ENCODE peak calls at places on chromosomes 13 and 19, in four cellular contexts. D is AG08396, X is WTC11, B is cortex of kidney. T is an unnamed sample.

GRCh38 chr13:95248953-95249352 is 52.3 kb downstream of the ABCC4 start:
- DNase-seq in D (no peak), X (no peak), B (no peak), T (no peak)

GRCh38 chr13:80361883-80362327 is 21.0 kb upstream of the SPRY2 start:
- DNase-seq in D (no peak), X (no peak), B (no peak), T (peak)

GRCh38 chr19:13689050-13689449 is 75.3 kb upstream of the MRI1 start:
- DNase-seq in D (peak), X (peak), B (no peak), T (peak)

GRCh38 chr13:71828117-71828516 is 38.9 kb downstream of the DACH1 start:
- DNase-seq in D (no peak), X (no peak), B (no peak), T (no peak)

GRCh38 chr19:48249502-48250014 is 6.2 kb downstream of the CARD8 start:
- DNase-seq in D (no peak), X (no peak), B (no peak), T (no peak)

GRCh38 chr13:106033634-106034033 is 501.8 kb downstream of the EFNB2 start:
- DNase-seq in D (peak), X (no peak), B (no peak), T (no peak)

GRCh38 chr19:51501594-51502263 is at the start of gene SIGLEC12:
- DNase-seq in D (no peak), X (no peak), B (no peak), T (no peak)

GRCh38 chr19:4878491-4878968 is 11.1 kb upstream of the PLIN3 start:
- DNase-seq in D (peak), X (peak), B (no peak), T (peak)

GRCh38 chr19:35090160-35090794 is 25.3 kb upstream of the FXYD3 start:
- DNase-seq in D (peak), X (peak), B (no peak), T (peak)

GRCh38 chr19:29505034-29505824 is 20.6 kb upstream of the VSTM2B start:
- DNase-seq in D (no peak), X (no peak), B (no peak), T (peak)

GRCh38 chr13:108728370-108728769 is 99.0 kb downstream of the MYO16 start:
- DNase-seq in D (no peak), X (peak), B (no peak), T (peak)

GRCh38 chr19:40599331-40600085 is 1.7 kb upstream of the LTBP4 start:
- DNase-seq in D (no peak), X (no peak), B (no peak), T (peak)

GRCh38 chr19:954272-954671 is 28.4 kb downstream of the ARID3A start:
- DNase-seq in D (no peak), X (no peak), B (no peak), T (no peak)

GRCh38 chr13:102136735-102137296 is 265.0 kb downstream of the FGF14 start:
- DNase-seq in D (no peak), X (no peak), B (no peak), T (no peak)

GRCh38 chr19:5718579-5719273 is 1.2 kb downstream of the LONP1 start:
- DNase-seq in D (peak), X (no peak), B (no peak), T (no peak)

GRCh38 chr19:30425885-30426838 is 54.0 kb downstream of the ZNF536 start:
- DNase-seq in D (no peak), X (no peak), B (no peak), T (no peak)

GRCh38 chr19:2603320-2603719 is 99.2 kb downstream of the GNG7 start:
- DNase-seq in D (peak), X (peak), B (no peak), T (peak)

GRCh38 chr19:4375620-4376228 is 24.6 kb downstream of the SH3GL1 start:
- DNase-seq in D (no peak), X (peak), B (no peak), T (peak)

GRCh38 chr19:46990998-46991676 is 28.5 kb upstream of the NPAS1 start:
- DNase-seq in D (peak), X (peak), B (no peak), T (peak)

GRCh38 chr19:2529473-2529918 is 53.6 kb downstream of the GADD45B start:
- DNase-seq in D (peak), X (no peak), B (no peak), T (no peak)

GRCh38 chr19:3275583-3276340 is 51.3 kb downstream of the CELF5 start:
- DNase-seq in D (peak), X (peak), B (no peak), T (peak)

GRCh38 chr19:29668746-29669609 is 3.7 kb downstream of the PLEKHF1 start:
- DNase-seq in D (no peak), X (peak), B (no peak), T (no peak)

GRCh38 chr13:75530536-75530935 is 7.1 kb downstream of the COMMD6 start:
- DNase-seq in D (no peak), X (no peak), B (no peak), T (no peak)

GRCh38 chr13:44932171-44932849 is 57.0 kb downstream of the NUFIP1 start:
- DNase-seq in D (no peak), X (no peak), B (no peak), T (no peak)

GRCh38 chr19:1206733-1207301 is 1.2 kb downstream of the STK11 start:
- DNase-seq in D (no peak), X (no peak), B (no peak), T (no peak)

GRCh38 chr19:35468637-35469036 is 20.6 kb downstream of the FFAR2 start:
- DNase-seq in D (peak), X (peak), B (no peak), T (peak)

GRCh38 chr19:49927526-49928264 is 1.3 kb upstream of the ATF5 start:
- DNase-seq in D (no peak), X (no peak), B (no peak), T (no peak)

GRCh38 chr19:44005968-44006367 is 3.2 kb downstream of the ZNF230 start:
- DNase-seq in D (no peak), X (no peak), B (no peak), T (no peak)

GRCh38 chr19:35059006-35059798 is 17.7 kb downstream of the HPN start:
- DNase-seq in D (no peak), X (no peak), B (no peak), T (no peak)

GRCh38 chr13:112252744-112253590 is 123.2 kb upstream of the SPACA7 start:
- DNase-seq in D (no peak), X (no peak), B (no peak), T (no peak)

GRCh38 chr13:74288361-74288911 is 154.2 kb upstream of the KLF12 start:
- DNase-seq in D (peak), X (peak), B (no peak), T (peak)

GRCh38 chr13:101757446-101758039 is 305.1 kb downstream of the ITGBL1 start:
- DNase-seq in D (peak), X (no peak), B (no peak), T (peak)

GRCh38 chr13:28423010-28423409 is 71.9 kb downstream of the FLT1 start:
- DNase-seq in D (no peak), X (no peak), B (no peak), T (no peak)